ENCODE peak calls at places on chromosomes 16 and 17, in four cellular contexts. X, G, N and A are unnamed samples.

GRCh38 chr16:31696968-31697743 is 169.5 kb downstream of the AHSP start:
- DNase-seq in X (no peak), N (peak; percentile 41), G (no peak), A (no peak)

GRCh38 chr17:79011451-79012147 is 2.0 kb upstream of the CANT1 start:
- DNase-seq in N (peak; percentile 50), G (no peak), X (no peak), A (no peak)

GRCh38 chr17:83143817-83144231 is 64.4 kb downstream of the METRNL start:
- DNase-seq in G (no peak), X (no peak), N (no peak), A (no peak)

GRCh38 chr16:9123871-9124270 is 32.4 kb downstream of the HAPSTR1 start:
- DNase-seq in X (peak; percentile 33), N (no peak), G (no peak), A (no peak)

GRCh38 chr16:80986557-80986956 is 20.1 kb downstream of the CMC2 start:
- DNase-seq in G (no peak), X (no peak), N (no peak), A (no peak)

GRCh38 chr17:73711916-73712315 is 67.7 kb upstream of the SDK2 start:
- DNase-seq in N (no peak), G (no peak), X (no peak), A (no peak)

GRCh38 chr17:82947051-82947991 is 107.5 kb upstream of the ZNF750 start:
- DNase-seq in X (no peak), G (no peak), N (no peak), A (no peak)

GRCh38 chr17:80629298-80630028 is 84.8 kb downstream of the RPTOR start:
- DNase-seq in N (no peak), X (no peak), G (no peak), A (no peak)

GRCh38 chr17:16923097-16923903 is 48.6 kb downstream of the TNFRSF13B start:
- DNase-seq in G (no peak), X (no peak), N (no peak), A (no peak)

GRCh38 chr17:39098474-39099090 is 52.9 kb downstream of the PLXDC1 start:
- DNase-seq in G (no peak), N (no peak), X (no peak), A (no peak)

GRCh38 chr16:642189-643049 is 791 bp downstream of the MCRIP2 start:
- DNase-seq in N (peak; percentile 49), G (no peak), X (peak; percentile 73), A (no peak)

GRCh38 chr16:7504844-7505243 is 172.2 kb downstream of the RBFOX1 start:
- DNase-seq in X (no peak), G (no peak), N (no peak), A (no peak)

GRCh38 chr17:60230358-60230757 is 80.6 kb downstream of the CA4 start:
- DNase-seq in X (no peak), G (no peak), N (no peak), A (no peak)

GRCh38 chr16:29302976-29303375 is 103.5 kb downstream of the NPIPB11 start:
- DNase-seq in N (no peak), G (no peak), X (no peak), A (no peak)

GRCh38 chr16:1981398-1981836 is at the start of gene NOXO1:
- DNase-seq in N (no peak), G (no peak), X (peak; percentile 49), A (no peak)

GRCh38 chr17:74744349-74744713 is 4.1 kb upstream of the NHERF1 start:
- DNase-seq in N (no peak), X (no peak), G (no peak), A (no peak)

GRCh38 chr17:78041401-78042179 is 83.1 kb downstream of the TNRC6C start:
- DNase-seq in N (peak; percentile 21), X (no peak), G (no peak), A (no peak)

GRCh38 chr17:14303343-14304221 is 2.7 kb downstream of the HS3ST3B1 start:
- DNase-seq in G (peak; percentile 71), X (peak; percentile 64), N (peak; percentile 47), A (no peak)

GRCh38 chr16:3642397-3643094 is 11.9 kb upstream of the DNASE1 start:
- DNase-seq in N (peak; percentile 73), G (no peak), X (peak; percentile 46), A (no peak)

GRCh38 chr17:41390411-41390938 is 6.9 kb downstream of the KRT31 start:
- DNase-seq in X (no peak), N (no peak), G (no peak), A (no peak)

GRCh38 chr17:78667741-78668640 is 90.8 kb upstream of the DNAH17 start:
- DNase-seq in G (no peak), N (no peak), X (no peak), A (no peak)

GRCh38 chr17:75945202-75945601 is 4.4 kb upstream of the FBF1 start:
- DNase-seq in N (no peak), G (no peak), X (no peak), A (no peak)

GRCh38 chr16:16041196-16041892 is 91.9 kb downstream of the ABCC1 start:
- DNase-seq in N (no peak), X (peak; percentile 53), G (peak; percentile 71), A (no peak)

GRCh38 chr17:14474591-14474990 is 173.7 kb downstream of the HS3ST3B1 start:
- DNase-seq in X (no peak), N (no peak), G (no peak), A (no peak)

GRCh38 chr17:63772801-63773271 is 561 bp downstream of the CCDC47 start:
- DNase-seq in G (no peak), X (no peak), N (peak; percentile 57), A (no peak)

GRCh38 chr17:32494621-32495346 is 8.0 kb downstream of the CDK5R1 start:
- DNase-seq in N (no peak), X (no peak), G (no peak), A (no peak)

DNA sequence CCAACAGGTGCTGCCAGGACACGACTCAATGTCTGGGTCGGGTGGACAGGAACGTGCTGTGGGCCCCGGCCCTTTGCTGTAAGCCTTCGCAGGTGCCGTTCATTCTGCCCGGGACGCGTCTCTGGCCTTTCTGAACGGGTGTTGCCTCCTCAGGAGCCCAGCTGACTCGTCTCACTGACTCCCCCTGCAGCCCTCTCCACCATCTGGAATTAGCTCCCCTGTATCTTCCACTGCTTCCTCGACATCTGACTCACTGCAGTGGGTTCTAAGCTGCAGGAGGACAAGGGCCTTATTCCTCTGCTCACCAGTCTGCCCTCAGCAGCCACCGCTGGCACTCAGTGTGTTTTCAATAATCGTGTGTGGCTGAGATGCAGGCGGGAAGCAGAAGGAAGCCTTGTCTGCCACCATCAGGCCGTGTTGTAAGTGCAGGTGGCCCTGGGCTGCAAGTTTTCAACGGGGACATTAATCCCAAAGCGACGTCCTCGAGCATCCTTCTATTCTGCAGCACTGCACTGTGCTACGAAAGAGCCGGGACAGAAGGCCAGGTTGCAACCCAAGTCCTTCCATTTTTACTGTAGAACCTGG is 256.2 kb downstream of the FOXL1 start:
- DNase-seq in N (peak; percentile 60), X (peak; percentile 67), G (peak; percentile 82), A (peak; percentile 14)
- H2AFZ ChIP-seq in N (no peak overlapping the region), X (peak overlapping the region; percentile 24), G (no peak overlapping the region), A (no peak overlapping the region)

GRCh38 chr17:146546-146945 is 9.2 kb downstream of the SCGB1C2 start:
- DNase-seq in X (no peak), N (no peak), G (no peak), A (no peak)
- H3K4ac ChIP-seq in X (no peak overlapping the region), N (no peak overlapping the region), G (no peak overlapping the region), A (no peak overlapping the region)

GRCh38 chr17:76998839-76999238 is 130.6 kb downstream of the MGAT5B start:
- DNase-seq in G (no peak), X (no peak), N (no peak), A (no peak)
- H2AFZ ChIP-seq in G (no peak overlapping the region), X (no peak overlapping the region), N (no peak overlapping the region), A (no peak overlapping the region)

GRCh38 chr17:40311575-40311974 is 2.6 kb downstream of the RARA start:
- DNase-seq in G (no peak), N (no peak), X (no peak), A (no peak)

GRCh38 chr17:40309938-40310510 is 1.0 kb downstream of the RARA start:
- DNase-seq in N (no peak), X (no peak), G (no peak), A (no peak)

GRCh38 chr17:40309031-40309937 is at the start of gene RARA:
- DNase-seq in G (peak; percentile 93), X (peak; percentile 86), N (peak; percentile 74), A (no peak)

GRCh38 chr17:40312131-40312731 is 3.3 kb downstream of the RARA start:
- DNase-seq in N (no peak), X (no peak), G (no peak), A (no peak)

GRCh38 chr17:40310882-40311391 is 2.0 kb downstream of the RARA start:
- DNase-seq in N (no peak), G (no peak), X (no peak), A (no peak)
- H3K4ac ChIP-seq in N (no peak overlapping the region), G (no peak overlapping the region), X (no peak overlapping the region), A (no peak overlapping the region)

DNA sequence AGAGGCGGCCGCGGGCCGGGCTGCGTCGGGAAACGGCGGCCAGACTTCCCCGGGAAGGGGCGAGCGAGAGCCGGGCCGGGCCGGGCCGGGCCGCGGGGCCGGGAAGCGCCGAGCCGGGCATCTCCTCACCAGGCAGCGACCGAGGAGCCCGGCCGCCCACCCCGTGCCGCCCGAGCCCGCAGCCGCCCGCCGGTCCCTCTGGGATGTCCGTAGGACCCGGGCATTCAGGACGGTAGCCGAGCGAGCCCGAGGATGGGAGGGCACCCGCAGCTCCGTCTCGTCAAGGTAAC is at the start of gene CRHR1:
- DNase-seq in X (peak; percentile 80), G (no peak), N (no peak), A (no peak)
- H2AFZ ChIP-seq in X (peak within 1 kb of the TSS; percentile 94), G (no peak within 1 kb of the TSS), N (no peak within 1 kb of the TSS), A (peak within 1 kb of the TSS; percentile 95)